ENCODE peak calls at places on chromosomes 11 and 22, in six cellular contexts. L is endodermal cell; I is memory B cell; U is stimulated activated CD4-positive, alpha-beta T cell treated with anti-CD3 and anti-CD28 coated beads, Interleukin-1b, Interleukin-23, amount 100 ng/mL, for 4 hours; G is Right ventricle myocardium superior; Z is ovary. X is an unnamed sample.

GRCh38 chr22:37502342-37503182 is 16.4 kb upstream of the MFNG start:
- DNase-seq in L (no peak), I (no peak), U (no peak), G (no peak), Z (no peak), X (no peak)

GRCh38 chr11:20342347-20343279 is 20.9 kb upstream of the HTATIP2 start:
- DNase-seq in L (peak), I (no peak), U (no peak), G (no peak), Z (no peak), X (no peak)

GRCh38 chr22:21075516-21076138 is 29.9 kb downstream of the LRRC74B start:
- DNase-seq in L (no peak), I (no peak), U (no peak), G (no peak), Z (no peak), X (no peak)

GRCh38 chr11:121895919-121896318 is 220.1 kb downstream of the BLID start:
- DNase-seq in L (no peak), I (no peak), U (no peak), G (no peak), Z (no peak), X (no peak)

GRCh38 chr11:24903555-24903954 is 406.7 kb downstream of the LUZP2 start:
- DNase-seq in L (no peak), I (no peak), U (no peak), G (no peak), Z (no peak), X (no peak)

GRCh38 chr22:25880524-25880923 is 138.5 kb downstream of the MYO18B start:
- DNase-seq in L (no peak), I (no peak), U (no peak), G (no peak), Z (no peak), X (peak)

GRCh38 chr22:49333206-49333605 is 494.5 kb downstream of the BRD1 start:
- DNase-seq in L (no peak), I (no peak), U (no peak), G (no peak), Z (no peak), X (no peak)

GRCh38 chr22:30574095-30574981 is at the start of gene GAL3ST1:
- DNase-seq in L (peak), I (no peak), U (no peak), G (no peak), Z (no peak), X (no peak)

GRCh38 chr11:132347156-132348090 is 977.0 kb downstream of the NTM start:
- DNase-seq in L (peak), I (no peak), U (no peak), G (no peak), Z (no peak), X (no peak)

GRCh38 chr11:78228467-78228866 is 39.7 kb downstream of the USP35 start:
- DNase-seq in L (peak), I (peak), U (no peak), G (no peak), Z (no peak), X (peak)

GRCh38 chr11:6737872-6738466 is 33.8 kb downstream of the OR2AG2 start:
- DNase-seq in L (peak), I (peak), U (peak), G (no peak), Z (no peak), X (no peak)

GRCh38 chr22:27454807-27455450 is 346.6 kb downstream of the MN1 start:
- DNase-seq in L (peak), I (no peak), U (no peak), G (no peak), Z (no peak), X (no peak)

GRCh38 chr11:67535577-67535976 is 12.3 kb upstream of the CABP2 start:
- DNase-seq in L (no peak), I (no peak), U (no peak), G (no peak), Z (no peak), X (no peak)

GRCh38 chr11:77088236-77089003 is 14.2 kb upstream of the OMP start:
- DNase-seq in L (no peak), I (no peak), U (no peak), G (peak), Z (peak), X (no peak)

GRCh38 chr22:42132457-42132856 is 1.8 kb upstream of the CYP2D6 start:
- DNase-seq in L (no peak), I (no peak), U (no peak), G (no peak), Z (no peak), X (no peak)

GRCh38 chr11:130103296-130103814 is 33.7 kb downstream of the APLP2 start:
- DNase-seq in L (no peak), I (no peak), U (no peak), G (no peak), Z (no peak), X (no peak)

GRCh38 chr11:85826096-85826855 is 15.3 kb upstream of the SYTL2 start:
- DNase-seq in L (peak), I (no peak), U (no peak), G (peak), Z (peak), X (no peak)

GRCh38 chr22:37051629-37052385 is at the start of gene KCTD17:
- DNase-seq in L (peak), I (peak), U (peak), G (peak), Z (peak), X (no peak)

GRCh38 chr22:42001127-42001526 is 2.5 kb downstream of the WBP2NL start:
- DNase-seq in L (peak), I (no peak), U (no peak), G (no peak), Z (no peak), X (no peak)

GRCh38 chr22:35361001-35361551 is 19.8 kb upstream of the HMOX1 start:
- DNase-seq in L (no peak), I (no peak), U (no peak), G (no peak), Z (no peak), X (no peak)